ENCODE peak calls at places on chromosome 14, in ten cellular contexts. One of them, this sample, is unnamed. For H3K9me3, the result is how much of the 10 kb centered on the place peaks cover.

GRCh38 chr14:52422650-52423356 is 108.7 kb downstream of the PTGER2 start:
- DNase-seq in tibial artery: no peak
- DNase-seq in cardiac muscle cell: no peak
- DNase-seq in heart right ventricle: no peak
- DNase-seq in upper lobe of right lung: no peak
- DNase-seq in psoas muscle: no peak
- DNase-seq in heart left ventricle: no peak
- DNase-seq in transverse colon: no peak
- DNase-seq in K562: no peak
- DNase-seq in A549: no peak
- DNase-seq in this sample: no peak

GRCh38 chr14:56118611-56119181 is 485 bp downstream of the PELI2 start:
- DNase-seq in tibial artery: peak
- DNase-seq in cardiac muscle cell: peak
- DNase-seq in heart right ventricle: peak
- DNase-seq in upper lobe of right lung: peak
- DNase-seq in psoas muscle: peak
- DNase-seq in heart left ventricle: peak
- DNase-seq in transverse colon: peak
- DNase-seq in K562: peak
- DNase-seq in A549: no peak
- DNase-seq in this sample: no peak

GRCh38 chr14:32950584-32950983 is 11.9 kb downstream of the NPAS3 start:
- DNase-seq in tibial artery: no peak
- DNase-seq in cardiac muscle cell: peak
- DNase-seq in heart right ventricle: no peak
- DNase-seq in upper lobe of right lung: no peak
- DNase-seq in psoas muscle: no peak
- DNase-seq in heart left ventricle: no peak
- DNase-seq in transverse colon: no peak
- DNase-seq in K562: no peak
- DNase-seq in A549: no peak
- DNase-seq in this sample: no peak

GRCh38 chr14:35234007-35234406 is 58.2 kb upstream of the PSMA6 start:
- DNase-seq in tibial artery: no peak
- DNase-seq in cardiac muscle cell: peak
- DNase-seq in heart right ventricle: no peak
- DNase-seq in upper lobe of right lung: no peak
- DNase-seq in psoas muscle: no peak
- DNase-seq in heart left ventricle: no peak
- DNase-seq in transverse colon: no peak
- DNase-seq in K562: no peak
- DNase-seq in A549: no peak
- DNase-seq in this sample: no peak

GRCh38 chr14:52048132-52048531 is 20.7 kb downstream of the NID2 start:
- DNase-seq in tibial artery: no peak
- DNase-seq in cardiac muscle cell: no peak
- DNase-seq in heart right ventricle: no peak
- DNase-seq in upper lobe of right lung: no peak
- DNase-seq in psoas muscle: no peak
- DNase-seq in heart left ventricle: no peak
- DNase-seq in transverse colon: no peak
- DNase-seq in K562: no peak
- DNase-seq in A549: no peak
- DNase-seq in this sample: no peak

GRCh38 chr14:61444215-61444768 is 122.9 kb downstream of the PRKCH start:
- DNase-seq in tibial artery: no peak
- DNase-seq in cardiac muscle cell: no peak
- DNase-seq in heart right ventricle: no peak
- DNase-seq in upper lobe of right lung: no peak
- DNase-seq in psoas muscle: no peak
- DNase-seq in heart left ventricle: no peak
- DNase-seq in transverse colon: peak
- DNase-seq in K562: no peak
- DNase-seq in A549: no peak
- DNase-seq in this sample: peak

GRCh38 chr14:55523321-55523720 is 56.7 kb upstream of the KTN1 start:
- DNase-seq in tibial artery: no peak
- DNase-seq in cardiac muscle cell: no peak
- DNase-seq in heart right ventricle: no peak
- DNase-seq in upper lobe of right lung: no peak
- DNase-seq in psoas muscle: no peak
- DNase-seq in heart left ventricle: no peak
- DNase-seq in transverse colon: no peak
- DNase-seq in K562: no peak
- DNase-seq in A549: no peak
- DNase-seq in this sample: no peak

GRCh38 chr14:94961761-94962575 is 192.1 kb upstream of the GSC start:
- DNase-seq in tibial artery: no peak
- DNase-seq in cardiac muscle cell: no peak
- DNase-seq in heart right ventricle: no peak
- DNase-seq in upper lobe of right lung: no peak
- DNase-seq in psoas muscle: no peak
- DNase-seq in heart left ventricle: no peak
- DNase-seq in transverse colon: no peak
- DNase-seq in K562: no peak
- DNase-seq in A549: no peak
- DNase-seq in this sample: no peak

GRCh38 chr14:54538055-54538454 is 28.3 kb downstream of the CGRRF1 start:
- DNase-seq in tibial artery: no peak
- DNase-seq in cardiac muscle cell: no peak
- DNase-seq in heart right ventricle: no peak
- DNase-seq in upper lobe of right lung: no peak
- DNase-seq in psoas muscle: no peak
- DNase-seq in heart left ventricle: no peak
- DNase-seq in transverse colon: no peak
- DNase-seq in K562: no peak
- DNase-seq in A549: no peak
- DNase-seq in this sample: no peak

GRCh38 chr14:73829526-73830431 is 21.9 kb upstream of the PTGR2 start:
- DNase-seq in tibial artery: no peak
- DNase-seq in cardiac muscle cell: peak
- DNase-seq in heart right ventricle: no peak
- DNase-seq in upper lobe of right lung: no peak
- DNase-seq in psoas muscle: no peak
- DNase-seq in heart left ventricle: no peak
- DNase-seq in transverse colon: no peak
- DNase-seq in K562: peak
- DNase-seq in A549: no peak
- DNase-seq in this sample: no peak

GRCh38 chr14:29941401-29941800 is 13.8 kb upstream of the PRKD1 start:
- DNase-seq in tibial artery: no peak
- DNase-seq in cardiac muscle cell: no peak
- DNase-seq in heart right ventricle: no peak
- DNase-seq in upper lobe of right lung: no peak
- DNase-seq in psoas muscle: no peak
- DNase-seq in heart left ventricle: no peak
- DNase-seq in transverse colon: no peak
- DNase-seq in K562: no peak
- DNase-seq in A549: no peak
- DNase-seq in this sample: no peak
- H3K9me3 ChIP-seq in tibial artery: under half
- H3K9me3 ChIP-seq in cardiac muscle cell: under half
- H3K9me3 ChIP-seq in heart right ventricle: under half
- H3K9me3 ChIP-seq in upper lobe of right lung: under half
- H3K9me3 ChIP-seq in psoas muscle: under half
- H3K9me3 ChIP-seq in heart left ventricle: under half
- H3K9me3 ChIP-seq in transverse colon: under half
- H3K9me3 ChIP-seq in K562: under half
- H3K9me3 ChIP-seq in A549: under half
- H3K9me3 ChIP-seq in this sample: under half

DNA sequence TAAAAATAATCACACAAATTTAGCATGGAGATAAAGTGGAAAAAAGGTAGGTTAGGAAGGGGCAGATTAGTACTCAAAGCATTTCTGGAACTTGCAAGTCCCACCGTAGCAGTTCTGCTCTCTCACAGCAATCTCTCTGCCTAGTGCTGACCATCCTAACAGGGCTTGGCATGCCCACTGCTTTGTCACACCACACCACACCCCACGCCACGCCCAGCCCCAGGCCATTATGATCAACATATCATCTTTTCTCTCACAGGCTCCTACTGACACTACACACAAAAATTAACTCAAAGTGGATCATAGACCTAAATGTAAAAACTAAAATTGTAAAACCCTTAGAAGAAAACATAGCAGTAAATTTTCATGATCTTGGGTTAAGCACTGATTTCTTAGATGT is 273.7 kb downstream of the DAD1 start:
- DNase-seq in tibial artery: no peak
- DNase-seq in cardiac muscle cell: no peak
- DNase-seq in heart right ventricle: no peak
- DNase-seq in upper lobe of right lung: no peak
- DNase-seq in psoas muscle: no peak
- DNase-seq in heart left ventricle: no peak
- DNase-seq in transverse colon: no peak
- DNase-seq in K562: no peak
- DNase-seq in A549: no peak
- DNase-seq in this sample: no peak
- H3K9me3 ChIP-seq in tibial artery: under half
- H3K9me3 ChIP-seq in cardiac muscle cell: under half
- H3K9me3 ChIP-seq in heart right ventricle: under half
- H3K9me3 ChIP-seq in upper lobe of right lung: under half
- H3K9me3 ChIP-seq in psoas muscle: under half
- H3K9me3 ChIP-seq in heart left ventricle: under half
- H3K9me3 ChIP-seq in transverse colon: under half
- H3K9me3 ChIP-seq in K562: under half
- H3K9me3 ChIP-seq in A549: under half
- H3K9me3 ChIP-seq in this sample: under half

DNA sequence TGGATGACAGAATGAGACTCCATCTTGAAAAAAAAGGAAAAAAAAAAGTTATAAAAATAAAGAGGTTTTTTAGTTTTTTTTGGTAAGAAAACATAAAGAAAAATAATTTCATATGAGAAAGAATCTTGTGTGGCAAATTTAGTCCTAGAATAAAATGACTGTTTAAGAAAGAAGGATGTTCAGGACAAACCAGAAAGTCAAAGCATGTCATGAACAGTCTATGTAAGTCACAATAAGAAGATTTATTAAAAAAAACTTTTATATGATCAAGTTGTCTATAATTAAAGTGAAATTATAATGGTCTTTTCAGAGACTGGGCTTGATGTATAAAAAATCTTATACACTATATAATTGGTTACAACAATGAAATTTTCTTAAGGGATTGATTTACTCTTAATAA is 68.1 kb upstream of the HECTD1 start:
- DNase-seq in tibial artery: no peak
- DNase-seq in cardiac muscle cell: no peak
- DNase-seq in heart right ventricle: no peak
- DNase-seq in upper lobe of right lung: no peak
- DNase-seq in psoas muscle: no peak
- DNase-seq in heart left ventricle: no peak
- DNase-seq in transverse colon: no peak
- DNase-seq in K562: no peak
- DNase-seq in A549: no peak
- DNase-seq in this sample: no peak
- H3K9me3 ChIP-seq in tibial artery: under half
- H3K9me3 ChIP-seq in cardiac muscle cell: under half
- H3K9me3 ChIP-seq in heart right ventricle: under half
- H3K9me3 ChIP-seq in upper lobe of right lung: under half
- H3K9me3 ChIP-seq in psoas muscle: under half
- H3K9me3 ChIP-seq in heart left ventricle: under half
- H3K9me3 ChIP-seq in transverse colon: under half
- H3K9me3 ChIP-seq in K562: under half
- H3K9me3 ChIP-seq in A549: under half
- H3K9me3 ChIP-seq in this sample: under half

GRCh38 chr14:38073641-38074040 is 134.1 kb upstream of the SSTR1 start:
- DNase-seq in tibial artery: no peak
- DNase-seq in cardiac muscle cell: no peak
- DNase-seq in heart right ventricle: no peak
- DNase-seq in upper lobe of right lung: no peak
- DNase-seq in psoas muscle: no peak
- DNase-seq in heart left ventricle: no peak
- DNase-seq in transverse colon: no peak
- DNase-seq in K562: no peak
- DNase-seq in A549: no peak
- DNase-seq in this sample: no peak
- H3K9me3 ChIP-seq in tibial artery: under half
- H3K9me3 ChIP-seq in cardiac muscle cell: under half
- H3K9me3 ChIP-seq in heart right ventricle: under half
- H3K9me3 ChIP-seq in upper lobe of right lung: under half
- H3K9me3 ChIP-seq in psoas muscle: under half
- H3K9me3 ChIP-seq in heart left ventricle: under half
- H3K9me3 ChIP-seq in transverse colon: under half
- H3K9me3 ChIP-seq in K562: under half
- H3K9me3 ChIP-seq in A549: under half
- H3K9me3 ChIP-seq in this sample: under half

GRCh38 chr14:105852378-105853088 is 326.1 kb downstream of the TMEM121 start:
- DNase-seq in tibial artery: peak
- DNase-seq in cardiac muscle cell: no peak
- DNase-seq in heart right ventricle: no peak
- DNase-seq in upper lobe of right lung: peak
- DNase-seq in psoas muscle: no peak
- DNase-seq in heart left ventricle: no peak
- DNase-seq in transverse colon: peak
- DNase-seq in K562: no peak
- DNase-seq in A549: no peak
- DNase-seq in this sample: no peak
- H3K9me3 ChIP-seq in tibial artery: under half
- H3K9me3 ChIP-seq in cardiac muscle cell: under half
- H3K9me3 ChIP-seq in heart right ventricle: under half
- H3K9me3 ChIP-seq in upper lobe of right lung: under half
- H3K9me3 ChIP-seq in psoas muscle: under half
- H3K9me3 ChIP-seq in heart left ventricle: under half
- H3K9me3 ChIP-seq in transverse colon: under half
- H3K9me3 ChIP-seq in K562: under half
- H3K9me3 ChIP-seq in A549: under half
- H3K9me3 ChIP-seq in this sample: under half

DNA sequence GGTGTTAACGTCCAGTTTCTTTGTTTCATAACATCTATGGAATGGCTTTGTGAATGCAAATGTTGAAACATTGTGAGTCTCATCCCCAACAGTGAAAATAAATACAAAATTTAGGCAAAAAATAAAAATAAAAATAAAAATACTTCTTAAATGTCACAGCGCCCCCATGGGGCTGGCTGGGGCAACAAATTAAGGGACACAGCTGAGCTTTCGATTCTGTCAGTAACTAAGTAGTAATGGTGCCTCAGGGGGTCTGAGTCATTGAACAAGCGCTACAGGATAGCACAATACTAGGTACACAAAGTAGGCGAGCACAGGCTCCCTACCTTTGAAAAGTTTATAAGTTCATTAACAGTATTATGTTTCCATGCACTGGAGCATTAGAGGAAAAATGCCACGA is 667.3 kb downstream of the DIO2 start:
- DNase-seq in tibial artery: no peak
- DNase-seq in cardiac muscle cell: peak
- DNase-seq in heart right ventricle: no peak
- DNase-seq in upper lobe of right lung: no peak
- DNase-seq in psoas muscle: no peak
- DNase-seq in heart left ventricle: no peak
- DNase-seq in transverse colon: no peak
- DNase-seq in K562: peak
- DNase-seq in A549: peak
- DNase-seq in this sample: no peak
- H3K9me3 ChIP-seq in tibial artery: under half
- H3K9me3 ChIP-seq in cardiac muscle cell: under half
- H3K9me3 ChIP-seq in heart right ventricle: under half
- H3K9me3 ChIP-seq in upper lobe of right lung: under half
- H3K9me3 ChIP-seq in psoas muscle: under half
- H3K9me3 ChIP-seq in heart left ventricle: under half
- H3K9me3 ChIP-seq in transverse colon: under half
- H3K9me3 ChIP-seq in K562: under half
- H3K9me3 ChIP-seq in A549: under half
- H3K9me3 ChIP-seq in this sample: under half

This sample was measured in naive thymus-derived CD4-positive, alpha-beta T cell.